ENCODE peak calls at places on chromosomes 13 and 19, in six cellular contexts. R is H9, B is activated T-cell treated with anti-CD3 and anti-CD28 coated beads for 1 hour, S is amniotic stem cell, P is GM04503, A is foreskin melanocyte. C is an unnamed sample.
A peak's percentile ranks its signal among the peaks of the same experiment; 100 is the strongest.

GRCh38 chr19:2059422-2060201 is 8.6 kb upstream of the MKNK2 start:
- DNase-seq in A (peak; percentile 55), R (no peak), P (peak; percentile 70), S (no peak), B (no peak), C (no peak)

GRCh38 chr13:94559201-94559795 is 36.7 kb downstream of the TGDS start:
- DNase-seq in R (no peak), P (no peak), B (no peak), S (no peak), A (no peak), C (no peak)

GRCh38 chr13:33251131-33251629 is 34.4 kb downstream of the STARD13 start:
- DNase-seq in R (no peak), B (no peak), A (no peak), P (peak; percentile 90), S (peak; percentile 78), C (no peak)

GRCh38 chr19:14556662-14557188 is 15.1 kb downstream of the NDUFB7 start:
- DNase-seq in S (peak; percentile 60), R (peak; percentile 93), A (peak; percentile 68), B (peak; percentile 66), P (no peak), C (peak; percentile 48)

GRCh38 chr19:38037151-38037611 is 130.2 kb downstream of the SIPA1L3 start:
- DNase-seq in S (no peak), R (no peak), B (no peak), P (no peak), A (no peak), C (no peak)

GRCh38 chr13:38348890-38349289 is 761 bp upstream of the UFM1 start:
- DNase-seq in A (peak; percentile 12), B (no peak), P (peak; percentile 11), S (peak; percentile 31), R (no peak), C (no peak)

GRCh38 chr13:44365008-44365407 is 8.6 kb upstream of the SERP2 start:
- DNase-seq in B (no peak), P (no peak), R (no peak), S (no peak), A (no peak), C (no peak)

GRCh38 chr13:50389726-50390125 is 374.5 kb downstream of the KCNRG start:
- DNase-seq in B (no peak), S (no peak), R (no peak), P (no peak), A (no peak), C (no peak)

GRCh38 chr19:55210120-55210493 is 806 bp upstream of the PTPRH start:
- DNase-seq in A (peak; percentile 59), B (no peak), R (no peak), S (peak; percentile 90), P (peak; percentile 80), C (no peak)

GRCh38 chr13:20190481-20191310 is 2.0 kb downstream of the GJB2 start:
- DNase-seq in P (peak; percentile 51), B (no peak), A (no peak), S (peak; percentile 26), R (no peak), C (no peak)

GRCh38 chr13:78978381-78978998 is 319.5 kb upstream of the OBI1 start:
- DNase-seq in P (peak; percentile 8), B (peak; percentile 12), A (peak; percentile 44), R (no peak), S (peak; percentile 30), C (peak; percentile 29)

GRCh38 chr13:48561461-48562224 is 28.8 kb upstream of the RCBTB2 start:
- DNase-seq in R (no peak), B (no peak), A (no peak), S (no peak), P (no peak), C (no peak)

GRCh38 chr19:55069137-55069858 is 6.3 kb upstream of the RDH13 start:
- DNase-seq in P (no peak), B (no peak), R (peak; percentile 86), A (no peak), S (no peak), C (no peak)

GRCh38 chr13:64239372-64239771 is 2823.7 kb upstream of the PCDH20 start:
- DNase-seq in B (no peak), A (peak; percentile 16), S (no peak), P (no peak), R (no peak), C (no peak)